ENCODE peak calls at places on chromosomes 12 and 14, in eight cellular contexts. X is GM23248, B is PC-3, Z is OCI-LY7, D is MM.1S, W is HCT116, E is SK-N-SH, N is neural progenitor cell. F is an unnamed sample.

GRCh38 chr12:114679942-114680341 is 4.0 kb downstream of the TBX3 start:
- DNase-seq in D (no peak), W (no peak), N (no peak), X (peak; percentile 47), E (no peak), B (peak; percentile 34), Z (no peak), F (no peak)

GRCh38 chr14:39469094-39469710 is 37.0 kb upstream of the FBXO33 start:
- DNase-seq in N (peak; percentile 28), D (peak; percentile 36), E (no peak), W (no peak), B (no peak), Z (peak; percentile 68), X (no peak), F (peak; percentile 24)

GRCh38 chr14:84751745-84752144 is 778.2 kb upstream of the FLRT2 start:
- DNase-seq in W (no peak), B (no peak), D (no peak), X (no peak), N (no peak), E (no peak), Z (no peak), F (no peak)

GRCh38 chr12:92297932-92298681 is 152.5 kb upstream of the BTG1 start:
- DNase-seq in W (no peak), X (peak; percentile 94), D (no peak), N (no peak), E (no peak), Z (peak; percentile 15), B (no peak), F (no peak)

GRCh38 chr12:30153981-30154380 is 370.2 kb upstream of the TMTC1 start:
- DNase-seq in N (no peak), E (no peak), W (no peak), X (no peak), Z (no peak), B (no peak), D (no peak), F (no peak)

GRCh38 chr12:85627584-85627983 is 208.6 kb downstream of the RASSF9 start:
- DNase-seq in D (no peak), N (no peak), Z (no peak), B (peak; percentile 71), W (no peak), E (no peak), X (peak; percentile 80), F (no peak)

GRCh38 chr14:24329736-24330135 is 5.1 kb downstream of the ADCY4 start:
- DNase-seq in W (no peak), B (no peak), N (no peak), E (no peak), D (no peak), X (peak; percentile 47), Z (no peak), F (no peak)

GRCh38 chr14:75247286-75247922 is 31.2 kb upstream of the FOS start:
- DNase-seq in E (no peak), B (no peak), Z (peak; percentile 79), W (no peak), D (peak; percentile 39), X (no peak), N (no peak), F (no peak)

GRCh38 chr12:64221656-64222010 is 463 bp downstream of the KICS2 start:
- DNase-seq in X (peak; percentile 93), W (peak; percentile 76), B (peak; percentile 87), D (peak; percentile 68), Z (peak; percentile 59), E (peak; percentile 80), N (peak; percentile 95), F (peak; percentile 93)

GRCh38 chr12:131775124-131775903 is 52.9 kb upstream of the MMP17 start:
- DNase-seq in X (peak; percentile 26), B (peak; percentile 25), Z (no peak), E (no peak), W (no peak), D (no peak), N (peak; percentile 51), F (no peak)

GRCh38 chr14:74955229-74955999 is at the start of gene PGF:
- DNase-seq in E (peak; percentile 93), N (peak; percentile 90), D (no peak), B (peak; percentile 15), X (peak; percentile 76), Z (no peak), W (peak; percentile 7), F (peak; percentile 86)

GRCh38 chr12:56763753-56764657 is 881 bp downstream of the HSD17B6 start:
- DNase-seq in E (no peak), Z (no peak), D (no peak), X (peak; percentile 32), W (no peak), N (no peak), B (peak; percentile 33), F (no peak)

GRCh38 chr14:36818794-36819384 is 157.2 kb downstream of the PAX9 start:
- DNase-seq in E (no peak), D (no peak), N (peak; percentile 25), X (peak; percentile 57), B (peak; percentile 78), Z (no peak), W (no peak), F (no peak)

GRCh38 chr14:52314521-52315354 is 626 bp downstream of the PTGER2 start:
- DNase-seq in B (no peak), E (peak; percentile 73), N (peak; percentile 36), D (no peak), Z (no peak), X (peak; percentile 67), W (no peak), F (peak; percentile 30)

GRCh38 chr12:117363953-117364486 is 2.6 kb upstream of the NOS1 start:
- DNase-seq in X (no peak), N (peak; percentile 55), B (peak; percentile 63), E (no peak), W (no peak), D (no peak), Z (no peak), F (no peak)

GRCh38 chr12:106174876-106175275 is 36.1 kb upstream of the NUAK1 start:
- DNase-seq in B (no peak), Z (no peak), W (no peak), D (no peak), X (no peak), N (no peak), E (no peak), F (no peak)

GRCh38 chr14:62053188-62053587 is 291.0 kb downstream of the SNAPC1 start:
- DNase-seq in E (no peak), Z (no peak), B (no peak), D (no peak), X (no peak), N (no peak), W (no peak), F (no peak)

GRCh38 chr12:2383276-2384028 is 330.7 kb downstream of the CACNA1C start:
- DNase-seq in B (no peak), E (no peak), X (no peak), W (no peak), D (no peak), N (peak; percentile 20), Z (no peak), F (no peak)

GRCh38 chr12:71804505-71804904 is 35.1 kb upstream of the TBC1D15 start:
- DNase-seq in B (no peak), N (peak; percentile 50), X (no peak), D (no peak), W (no peak), Z (no peak), E (no peak), F (no peak)

GRCh38 chr14:38137005-38137404 is 70.7 kb upstream of the SSTR1 start:
- DNase-seq in X (peak; percentile 78), E (no peak), B (no peak), W (no peak), N (no peak), Z (no peak), D (no peak), F (no peak)

GRCh38 chr14:30085943-30086342 is 158.3 kb upstream of the PRKD1 start:
- DNase-seq in N (no peak), D (no peak), W (no peak), B (no peak), X (no peak), E (no peak), Z (no peak), F (no peak)

DNA sequence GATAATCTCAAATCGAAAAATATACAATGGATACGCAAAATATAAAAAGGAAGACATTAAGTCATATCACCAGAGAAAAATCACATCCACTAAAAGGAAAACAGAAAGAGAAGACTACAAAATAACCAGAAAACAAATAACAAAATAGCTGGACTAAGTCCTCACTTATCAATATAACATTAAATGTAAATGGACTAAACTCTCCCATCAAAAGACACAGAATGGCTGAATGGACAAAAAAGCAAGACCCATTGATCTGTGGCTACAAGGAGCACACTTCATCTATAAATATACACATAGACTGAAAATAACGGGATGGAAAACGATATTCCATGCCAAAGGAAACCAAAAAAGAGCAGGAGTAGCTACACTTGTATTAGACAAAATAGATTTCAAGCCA is 161.0 kb upstream of the PRKD1 start:
- DNase-seq in B (no peak), Z (no peak), W (no peak), D (no peak), X (no peak), E (no peak), N (no peak), F (no peak)
- H3K9me3 ChIP-seq in B (no peaks in the 10 kb centered on the region), Z (no peaks in the 10 kb centered on the region), W (peaks cover 16% of the 10 kb centered on the region), D (no peaks in the 10 kb centered on the region), X (peaks cover 6% of the 10 kb centered on the region), E (no peaks in the 10 kb centered on the region), N (peaks cover 20% of the 10 kb centered on the region), F (no peaks in the 10 kb centered on the region)

GRCh38 chr12:52055781-52056711 is 4.8 kb downstream of the NR4A1 start:
- DNase-seq in N (no peak), D (no peak), W (no peak), B (no peak), X (no peak), Z (no peak), E (no peak), F (peak; percentile 19)

GRCh38 chr12:52053570-52054209 is 2.4 kb downstream of the NR4A1 start:
- DNase-seq in N (no peak), X (no peak), D (no peak), W (no peak), B (no peak), Z (no peak), E (no peak), F (peak; percentile 39)

GRCh38 chr12:52056801-52057613 is 5.8 kb downstream of the NR4A1 start:
- DNase-seq in X (peak; percentile 83), D (no peak), E (no peak), B (no peak), N (no peak), W (no peak), Z (no peak), F (peak; percentile 20)

GRCh38 chr12:52054231-52054837 is 3.1 kb downstream of the NR4A1 start:
- DNase-seq in B (no peak), X (no peak), E (no peak), N (no peak), W (no peak), Z (no peak), D (no peak), F (peak; percentile 17)

GRCh38 chr12:52054838-52055741 is 3.8 kb downstream of the NR4A1 start:
- DNase-seq in X (no peak), B (no peak), D (no peak), Z (no peak), W (no peak), E (no peak), N (no peak), F (peak; percentile 9)
- H3K4me3 ChIP-seq in X (no peak overlapping the region), B (no peak overlapping the region), D (no peak overlapping the region), Z (no peak overlapping the region), W (no peak overlapping the region), E (no peak overlapping the region), N (no peak overlapping the region), F (no peak overlapping the region)

GRCh38 chr12:16788888-16789790 is 183.2 kb upstream of the LMO3 start:
- DNase-seq in Z (no peak), X (no peak), B (no peak), W (no peak), N (peak; percentile 31), E (peak; percentile 7), D (peak; percentile 73), F (no peak)
- TF ChIP-seq EZH2phosphoT487 in Z (no peak), X (no peak), B (no peak), W (no peak), N (no peak), E (no peak), D (no peak), F (no peak)

GRCh38 chr12:61422786-61423185 is 837.4 kb upstream of the USP15 start:
- DNase-seq in W (no peak), N (no peak), Z (no peak), D (no peak), E (no peak), X (no peak), B (no peak), F (no peak)
- H3K9me3 ChIP-seq in W (no peaks in the 10 kb centered on the region), N (peaks cover 6% of the 10 kb centered on the region), Z (no peaks in the 10 kb centered on the region), D (no peaks in the 10 kb centered on the region), E (peaks cover 3% of the 10 kb centered on the region), X (no peaks in the 10 kb centered on the region), B (no peaks in the 10 kb centered on the region), F (no peaks in the 10 kb centered on the region)

F was measured in hepatocyte.